ENCODE peak calls at places on chromosomes 7 and 10, in five cellular contexts. X is heart left ventricle, C is AG04450, D is PC-3, T is transverse colon. Y is an unnamed sample.

GRCh38 chr7:34756691-34757090 is 98.7 kb downstream of the NPSR1 start:
- DNase-seq in X (no peak), D (no peak), C (no peak), T (no peak), Y (no peak)

GRCh38 chr10:6269953-6270867 is 67.5 kb downstream of the PFKFB3 start:
- DNase-seq in C (no peak), T (peak), X (no peak), D (no peak), Y (peak)

GRCh38 chr10:43128958-43129706 is 9.1 kb upstream of the CSGALNACT2 start:
- DNase-seq in T (peak), C (peak), D (peak), X (peak), Y (peak)

GRCh38 chr10:100508691-100509150 is 10.9 kb downstream of the SEC31B start:
- DNase-seq in D (peak), T (no peak), C (peak), X (no peak), Y (no peak)

GRCh38 chr7:11300231-11300630 is 326.6 kb downstream of the PHF14 start:
- DNase-seq in X (no peak), D (no peak), C (no peak), T (no peak), Y (no peak)

GRCh38 chr10:124632064-124632531 is 112.1 kb downstream of the FAM53B start:
- DNase-seq in X (peak), C (no peak), D (no peak), T (no peak), Y (no peak)

GRCh38 chr10:113020425-113020753 is 70.3 kb downstream of the TCF7L2 start:
- DNase-seq in D (no peak), C (no peak), X (no peak), T (no peak), Y (no peak)

GRCh38 chr10:118594392-118595063 is 920 bp downstream of the PRLHR start:
- DNase-seq in T (no peak), C (no peak), X (peak), D (no peak), Y (peak)

GRCh38 chr10:93921338-93921737 is 27.6 kb downstream of the SLC35G1 start:
- DNase-seq in D (no peak), T (peak), C (no peak), X (no peak), Y (peak)

GRCh38 chr10:88507380-88507779 is 75.7 kb downstream of the RNLS start:
- DNase-seq in X (no peak), C (no peak), D (no peak), T (no peak), Y (no peak)

GRCh38 chr10:1070939-1071338 is 14.8 kb downstream of the WDR37 start:
- DNase-seq in C (no peak), T (no peak), D (no peak), X (no peak), Y (no peak)

GRCh38 chr10:1078668-1079067 is 22.5 kb downstream of the WDR37 start:
- DNase-seq in D (no peak), C (no peak), T (no peak), X (no peak), Y (no peak)

GRCh38 chr10:1069680-1070079 is 13.5 kb downstream of the WDR37 start:
- DNase-seq in T (no peak), C (no peak), D (no peak), X (no peak), Y (no peak)

GRCh38 chr10:1074748-1075358 is 18.7 kb downstream of the WDR37 start:
- DNase-seq in D (no peak), X (no peak), T (no peak), C (no peak), Y (no peak)

DNA sequence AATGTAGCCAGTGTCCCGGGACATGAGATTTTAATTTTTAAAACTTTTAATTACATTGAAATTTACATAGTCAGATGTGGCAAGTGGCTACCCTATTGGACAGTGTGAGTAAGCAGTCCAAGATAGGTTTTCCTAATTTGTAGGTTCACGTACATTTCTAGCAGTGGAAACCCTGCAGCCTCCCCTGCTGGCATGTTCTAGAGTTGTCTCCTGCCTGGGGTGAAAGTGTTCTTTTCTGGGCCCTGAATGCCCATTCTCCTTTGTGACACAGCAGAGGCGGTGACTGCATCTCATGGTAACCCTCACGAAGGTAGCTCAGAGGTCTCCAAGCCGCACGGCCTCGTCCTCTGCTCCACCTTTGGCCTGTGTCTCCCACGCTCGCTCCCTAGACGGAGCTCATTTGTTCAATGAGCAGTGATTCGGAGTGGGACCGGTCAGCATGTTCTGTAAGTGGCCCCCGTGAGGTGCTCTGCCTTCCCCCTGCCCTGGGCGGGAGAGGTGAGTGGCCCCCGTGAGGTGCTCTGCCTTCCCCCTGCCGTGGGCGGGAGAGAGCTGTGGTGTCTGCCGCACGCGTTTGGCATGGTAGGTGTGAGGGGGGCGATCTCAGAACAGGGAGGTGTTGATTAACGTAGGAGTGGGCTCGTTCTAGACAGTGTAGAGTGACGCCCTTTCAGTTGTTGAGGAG is 18.0 kb downstream of the WDR37 start:
- DNase-seq in X (no peak), T (no peak), D (no peak), C (no peak), Y (no peak)
- TF ChIP-seq CTCF in X (no peak), T (no peak), D (no peak), C (no peak), Y (no peak)

DNA sequence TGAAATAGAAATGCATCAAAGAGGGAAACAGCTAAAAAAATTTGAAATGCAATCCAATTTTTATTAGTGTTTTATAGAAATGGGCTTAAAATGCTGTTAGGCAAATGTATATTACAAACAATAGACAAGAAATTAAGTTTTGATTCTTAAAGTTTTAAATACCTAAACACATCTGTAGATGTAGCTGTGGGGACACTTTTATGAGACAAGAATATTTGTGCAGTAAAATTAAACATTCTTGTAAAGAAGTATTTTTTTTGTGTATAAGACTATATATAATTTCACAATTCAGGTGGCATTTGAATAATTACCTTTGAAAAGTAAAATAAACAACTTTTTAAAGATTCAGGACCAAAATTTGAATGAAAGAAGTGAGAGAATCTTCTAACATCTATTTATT is 1015.9 kb downstream of the REEP3 start:
- DNase-seq in T (no peak), D (no peak), X (no peak), C (no peak), Y (no peak)
- TF ChIP-seq CTCF in T (no peak), D (peak), X (no peak), C (no peak), Y (no peak)

GRCh38 chr10:84542552-84542951 is 214.2 kb downstream of the CCSER2 start:
- DNase-seq in X (no peak), T (no peak), C (no peak), D (no peak), Y (no peak)

GRCh38 chr10:84543077-84543476 is 214.7 kb downstream of the CCSER2 start:
- DNase-seq in T (no peak), X (no peak), D (no peak), C (no peak), Y (no peak)

GRCh38 chr10:84540617-84541288 is 212.4 kb downstream of the CCSER2 start:
- DNase-seq in C (no peak), X (peak), D (peak), T (peak), Y (peak)

GRCh38 chr10:84540022-84540616 is 211.7 kb downstream of the CCSER2 start:
- DNase-seq in X (no peak), T (no peak), D (peak), C (peak), Y (no peak)

DNA sequence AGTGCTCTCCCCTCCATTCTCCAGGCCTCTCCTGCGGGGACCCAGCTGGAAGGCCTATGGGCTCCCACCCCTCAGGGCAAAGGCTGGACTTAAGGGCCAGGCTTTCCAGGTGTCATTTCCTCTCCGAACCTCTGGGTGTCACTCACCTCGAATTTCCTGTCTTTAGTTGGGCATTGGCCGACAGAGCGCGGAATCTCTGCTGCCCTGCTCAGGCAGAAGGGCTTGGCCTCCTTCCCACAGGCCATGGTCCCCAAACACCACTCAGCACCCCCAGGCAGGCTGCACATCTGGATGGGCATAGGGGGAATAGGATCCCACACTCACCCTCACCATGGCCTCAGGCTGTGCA is 212.9 kb downstream of the CCSER2 start:
- DNase-seq in D (no peak), X (no peak), T (no peak), C (no peak), Y (no peak)
- TF ChIP-seq CTCF in D (peak), X (no peak), T (no peak), C (peak), Y (no peak)

GRCh38 chr10:65618125-65618524 is 1307.7 kb upstream of the LRRTM3 start:
- DNase-seq in T (no peak), X (no peak), D (peak), C (no peak), Y (no peak)

GRCh38 chr10:65622608-65623007 is 1303.2 kb upstream of the LRRTM3 start:
- DNase-seq in D (peak), X (no peak), T (no peak), C (no peak), Y (no peak)

GRCh38 chr10:65614956-65615565 is 1310.8 kb upstream of the LRRTM3 start:
- DNase-seq in T (no peak), C (no peak), D (no peak), X (no peak), Y (no peak)

DNA sequence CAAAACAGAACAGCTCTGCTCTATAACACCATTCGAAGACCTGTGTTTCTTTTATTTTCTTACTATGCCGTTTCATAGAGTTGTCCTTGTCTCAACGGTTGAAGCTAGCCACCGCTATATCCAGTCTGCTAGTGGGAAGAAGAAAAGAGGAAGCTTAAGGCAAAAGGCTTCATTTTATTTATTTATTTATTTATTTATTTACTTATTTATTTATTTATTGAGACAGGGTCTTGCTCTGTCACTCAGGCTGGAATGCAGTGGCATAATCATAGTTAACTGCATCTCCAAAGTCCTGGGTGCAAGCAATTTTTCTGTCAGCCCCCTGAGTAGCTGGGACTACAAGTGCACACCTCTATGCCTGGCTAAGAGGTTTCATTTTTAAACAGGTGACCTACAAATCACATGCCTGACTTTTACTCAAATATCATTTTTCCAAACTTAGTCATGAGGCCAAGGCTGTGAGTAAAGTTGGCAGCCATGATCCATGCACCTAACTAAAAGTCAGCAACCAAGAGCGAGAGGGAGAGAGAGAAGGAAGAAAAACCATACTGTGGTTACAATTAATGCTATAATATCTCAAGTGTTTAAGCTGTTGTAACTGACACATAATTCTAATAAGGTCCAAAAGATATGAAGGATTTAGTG is 1305.3 kb upstream of the LRRTM3 start:
- DNase-seq in D (peak), T (no peak), X (no peak), C (no peak), Y (no peak)
- TF ChIP-seq CTCF in D (no peak), T (no peak), X (no peak), C (no peak), Y (no peak)

GRCh38 chr10:51892313-51892712 is 192.9 kb upstream of the CSTF2T start:
- DNase-seq in T (no peak), X (no peak), C (no peak), D (no peak), Y (no peak)

GRCh38 chr10:51894752-51895151 is 195.4 kb upstream of the CSTF2T start:
- DNase-seq in T (no peak), C (no peak), D (no peak), X (no peak), Y (no peak)

GRCh38 chr10:51896849-51897248 is 197.5 kb upstream of the CSTF2T start:
- DNase-seq in D (no peak), X (no peak), C (peak), T (no peak), Y (no peak)

GRCh38 chr10:51895209-51895608 is 195.8 kb upstream of the CSTF2T start:
- DNase-seq in D (no peak), T (no peak), C (peak), X (peak), Y (no peak)

DNA sequence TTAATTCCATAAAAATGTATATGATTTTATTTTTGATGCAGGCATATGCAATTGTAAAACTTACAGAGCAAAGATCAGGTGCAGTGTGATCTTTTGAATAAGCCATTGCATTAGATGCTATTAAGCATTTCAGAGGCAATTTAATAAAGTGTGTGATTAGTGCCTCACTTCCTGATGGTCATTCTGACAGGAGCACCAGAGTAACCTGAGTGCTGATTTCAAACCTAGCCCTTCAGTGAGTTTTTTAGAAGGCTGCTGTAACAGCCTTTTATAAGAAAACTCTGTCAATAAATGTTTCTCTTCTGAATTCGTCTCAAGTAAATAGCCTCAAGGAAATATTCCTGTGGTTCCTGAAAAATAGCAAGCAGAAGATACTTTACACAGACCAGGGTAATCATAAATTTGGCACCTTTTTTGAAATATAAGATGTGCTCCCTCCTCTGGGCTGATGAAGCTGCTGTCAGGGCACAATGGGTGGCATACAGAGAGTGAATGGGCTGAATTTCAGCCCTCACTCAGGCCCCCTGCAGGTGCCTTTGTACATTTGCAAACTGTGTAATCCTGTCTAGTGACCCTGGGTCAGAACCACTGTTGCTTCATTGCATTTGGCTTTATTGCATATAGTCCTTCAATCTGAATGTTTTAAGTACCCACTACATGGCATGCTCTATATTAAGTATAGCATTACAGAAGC is 193.7 kb upstream of the CSTF2T start:
- DNase-seq in T (peak), C (no peak), X (no peak), D (peak), Y (no peak)
- TF ChIP-seq CTCF in T (no peak), C (no peak), X (peak), D (peak), Y (no peak)

DNA sequence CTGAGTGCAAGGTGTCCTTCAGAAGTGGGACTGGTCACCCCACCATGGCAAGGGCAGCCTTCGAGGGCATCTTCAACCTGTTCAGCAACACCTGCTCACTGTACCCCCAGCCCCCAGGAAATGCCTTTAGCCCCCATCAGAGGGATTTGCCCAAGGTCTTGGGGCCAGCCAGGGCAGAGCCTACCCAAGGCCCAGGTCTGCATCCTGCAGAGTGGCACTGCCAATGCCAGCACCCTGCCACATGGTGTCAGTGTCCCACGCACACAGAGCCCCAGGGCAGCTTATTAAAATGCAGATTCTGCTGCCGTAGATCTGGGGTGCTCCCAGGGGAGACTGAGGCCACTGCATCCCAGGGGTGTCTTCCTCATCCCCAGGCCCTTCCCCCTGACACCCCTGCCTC is 106.2 kb upstream of the KCTD7 start:
- DNase-seq in C (no peak), X (no peak), D (peak), T (no peak), Y (no peak)
- TF ChIP-seq CTCF in C (peak), X (peak), D (peak), T (no peak), Y (peak)

GRCh38 chr10:1360011-1360580 is 303.9 kb downstream of the WDR37 start:
- DNase-seq in T (no peak), D (no peak), X (no peak), C (no peak), Y (no peak)
- TF ChIP-seq CTCF in T (no peak), D (peak), X (no peak), C (no peak), Y (no peak)

DNA sequence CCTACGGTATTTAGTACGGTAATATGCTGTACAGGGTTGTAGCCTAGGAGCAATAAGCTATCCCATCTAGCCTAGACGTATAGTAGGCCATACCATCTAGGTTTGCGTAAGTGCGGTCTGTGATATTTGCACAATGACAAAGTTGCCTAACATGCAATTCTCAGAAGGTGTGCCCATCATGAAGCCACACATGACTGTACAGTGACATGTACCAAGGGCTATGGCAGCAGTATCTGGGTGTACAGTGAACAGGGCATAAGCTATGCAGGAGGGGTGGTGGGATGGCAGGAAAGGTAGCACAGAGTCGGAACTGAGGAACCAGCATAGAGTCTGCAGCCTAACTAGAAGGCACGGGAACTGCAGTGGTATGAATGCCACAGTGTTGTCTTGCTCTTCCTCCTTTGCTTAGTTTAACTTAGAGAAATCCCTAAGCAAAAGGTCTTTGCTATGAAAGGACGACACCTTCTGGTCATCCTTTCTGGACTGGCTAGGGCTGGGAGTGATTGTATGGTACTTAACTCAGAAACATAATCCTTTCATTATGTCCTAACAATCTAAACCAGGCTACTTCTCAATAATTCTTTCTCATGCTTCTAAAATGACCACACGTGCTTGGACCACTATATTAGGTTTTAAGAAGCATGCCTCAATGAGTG is 93.5 kb downstream of the DYNC1I1 start:
- DNase-seq in C (no peak), X (no peak), D (peak), T (no peak), Y (no peak)
- TF ChIP-seq CTCF in C (peak), X (no peak), D (peak), T (no peak), Y (no peak)

GRCh38 chr10:70362357-70362756 is 20.1 kb downstream of the LRRC20 start:
- DNase-seq in X (no peak), D (no peak), C (no peak), T (no peak), Y (no peak)
- TF ChIP-seq CTCF in X (no peak), D (no peak), C (no peak), T (no peak), Y (no peak)

DNA sequence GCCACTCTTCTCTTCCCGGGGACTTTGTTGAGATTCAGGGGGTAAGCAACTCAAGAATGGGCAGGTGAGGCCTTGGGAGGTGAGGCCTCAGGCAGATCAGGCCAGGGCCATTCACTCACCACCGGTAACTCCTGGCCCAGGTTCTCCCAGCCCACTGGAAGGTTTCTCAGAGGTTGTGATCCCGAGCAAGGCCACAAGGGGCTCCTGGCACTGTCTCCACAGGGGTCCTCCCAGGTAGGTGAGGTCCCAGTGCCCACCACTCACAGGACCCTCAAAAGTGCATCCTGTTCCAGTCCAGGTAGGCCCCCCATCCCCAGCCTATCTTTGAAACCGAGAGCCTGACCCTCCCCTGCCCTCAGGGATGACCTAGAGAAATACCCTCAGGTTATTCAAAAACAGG is 236.1 kb downstream of the BUB3 start:
- DNase-seq in C (no peak), T (no peak), D (no peak), X (no peak), Y (no peak)
- TF ChIP-seq CTCF in C (no peak), T (no peak), D (no peak), X (no peak), Y (no peak)